ENCODE peak calls at places on chromosomes 11 and 22, in four cellular contexts. H is nucleus accumbens; S is activated CD4-positive, alpha-beta T cell treated with anti-CD3 and anti-CD28 coated beads, Interleukin-2, amount 10 ng/mL, durations not matched to agents 7 days and 5 days; N is stimulated activated CD4-positive, alpha-beta T cell treated with anti-CD3 and anti-CD28 coated beads, Interleukin-1b, Interleukin-23, amount 100 ng/mL, for 1 hour. O is an unnamed sample.
A peak's percentile ranks its signal among the peaks of the same experiment; 100 is the strongest.

GRCh38 chr11:35404397-35404775 is 15.0 kb downstream of the SLC1A2 start:
- DNase-seq in H (no peak), S (no peak), N (no peak), O (peak; percentile 7)

GRCh38 chr11:116502641-116503061 is 270.1 kb downstream of the BUD13 start:
- DNase-seq in S (no peak), H (no peak), N (no peak), O (no peak)

GRCh38 chr22:47902646-47903180 is 1140.3 kb downstream of the TBC1D22A start:
- DNase-seq in H (no peak), N (no peak), S (no peak), O (no peak)

GRCh38 chr11:78870655-78871054 is 296.0 kb upstream of the NARS2 start:
- DNase-seq in H (no peak), S (no peak), N (no peak), O (no peak)

GRCh38 chr11:129315781-129316579 is 59.7 kb upstream of the BARX2 start:
- DNase-seq in S (no peak), H (no peak), N (no peak), O (no peak)

GRCh38 chr22:29994941-29995340 is 85.3 kb upstream of the HORMAD2 start:
- DNase-seq in N (no peak), H (no peak), S (no peak), O (no peak)

GRCh38 chr11:131671320-131671719 is 300.9 kb downstream of the NTM start:
- DNase-seq in S (no peak), N (no peak), H (no peak), O (no peak)

GRCh38 chr11:96230686-96231085 is 112.3 kb downstream of the MAML2 start:
- DNase-seq in H (no peak), S (no peak), N (no peak), O (no peak)

GRCh38 chr11:104772806-104773241 is 125.4 kb downstream of the CASP12 start:
- DNase-seq in S (peak; percentile 12), H (peak; percentile 3), N (no peak), O (no peak)

GRCh38 chr11:117827521-117828511 is 3.3 kb upstream of the FXYD2 start:
- DNase-seq in S (no peak), N (no peak), H (no peak), O (no peak)

GRCh38 chr11:95586681-95587080 is 202.9 kb downstream of the FAM76B start:
- DNase-seq in H (no peak), N (no peak), S (no peak), O (no peak)

GRCh38 chr22:41857160-41857859 is 24.4 kb downstream of the SREBF2 start:
- DNase-seq in N (peak; percentile 46), S (peak; percentile 81), H (peak; percentile 18), O (peak; percentile 21)

GRCh38 chr11:124801636-124802312 is 1.6 kb upstream of the MSANTD2 start:
- DNase-seq in S (no peak), N (no peak), H (no peak), O (no peak)

GRCh38 chr11:35042906-35043305 is 96.1 kb upstream of the CD44 start:
- DNase-seq in N (no peak), H (no peak), S (no peak), O (no peak)

GRCh38 chr11:92286718-92287117 is 62.1 kb downstream of the FAT3 start:
- DNase-seq in N (no peak), H (no peak), S (no peak), O (no peak)

GRCh38 chr11:71400216-71400615 is 48.0 kb downstream of the DHCR7 start:
- DNase-seq in N (no peak), S (no peak), H (no peak), O (no peak)

GRCh38 chr11:121415861-121416260 is 36.3 kb upstream of the SORL1 start:
- DNase-seq in N (no peak), S (no peak), H (no peak), O (no peak)

O was measured in activated CD4-positive, CD25-positive, alpha-beta regulatory T cell.